ENCODE peak calls at places on chromosome 18, in six cellular contexts. N is heart right ventricle, I is endodermal cell, U is uterus, V is hepatocyte, G is sigmoid colon. E is an unnamed sample.

GRCh38 chr18:47260138-47260923 is 8.9 kb upstream of the SKOR2 start:
- DNase-seq in N (peak; percentile 33), I (peak; percentile 96), U (no peak), V (peak; percentile 81), G (no peak), E (peak; percentile 16)

GRCh38 chr18:27276886-27277285 is 91.8 kb upstream of the CHST9 start:
- DNase-seq in N (no peak), I (no peak), U (no peak), V (no peak), G (no peak), E (no peak)

GRCh38 chr18:4755848-4756247 is 300.7 kb upstream of the DLGAP1 start:
- DNase-seq in N (no peak), I (no peak), U (no peak), V (no peak), G (no peak), E (no peak)

GRCh38 chr18:79581406-79581805 is 98.2 kb upstream of the CTDP1 start:
- DNase-seq in N (no peak), I (peak; percentile 42), U (no peak), V (no peak), G (peak; percentile 28), E (no peak)

GRCh38 chr18:38909972-38910371 is 1344.4 kb upstream of the CELF4 start:
- DNase-seq in N (no peak), I (no peak), U (no peak), V (no peak), G (no peak), E (no peak)

GRCh38 chr18:63090334-63090733 is 229.2 kb downstream of the BCL2 start:
- DNase-seq in N (no peak), I (no peak), U (peak; percentile 82), V (peak; percentile 26), G (peak; percentile 88), E (no peak)

GRCh38 chr18:76314496-76314895 is 180.5 kb downstream of the ZNF516 start:
- DNase-seq in N (no peak), I (no peak), U (no peak), V (no peak), G (no peak), E (no peak)

GRCh38 chr18:10424576-10425314 is 29.7 kb upstream of the APCDD1 start:
- DNase-seq in N (peak; percentile 32), I (no peak), U (peak; percentile 60), V (no peak), G (no peak), E (no peak)

GRCh38 chr18:44309185-44309584 is 371.5 kb upstream of the SETBP1 start:
- DNase-seq in N (no peak), I (no peak), U (no peak), V (no peak), G (no peak), E (no peak)

GRCh38 chr18:57428221-57429150 is 6.7 kb upstream of the ONECUT2 start:
- DNase-seq in N (no peak), I (peak; percentile 77), U (no peak), V (no peak), G (no peak), E (no peak)

GRCh38 chr18:37483221-37483971 is 82.2 kb downstream of the CELF4 start:
- DNase-seq in N (peak; percentile 16), I (peak; percentile 82), U (no peak), V (peak; percentile 71), G (no peak), E (no peak)

GRCh38 chr18:63832470-63832869 is 55.0 kb upstream of the SERPINB2 start:
- DNase-seq in N (no peak), I (no peak), U (no peak), V (no peak), G (no peak), E (no peak)

GRCh38 chr18:54662986-54663385 is 71.9 kb downstream of the DYNAP start:
- DNase-seq in N (no peak), I (no peak), U (no peak), V (no peak), G (no peak), E (no peak)

GRCh38 chr18:58593930-58594329 is 35.0 kb downstream of the ALPK2 start:
- DNase-seq in N (peak; percentile 64), I (peak; percentile 5), U (no peak), V (no peak), G (no peak), E (no peak)

GRCh38 chr18:41126541-41127235 is 828.3 kb upstream of the PIK3C3 start:
- DNase-seq in N (no peak), I (no peak), U (no peak), V (no peak), G (no peak), E (no peak)

GRCh38 chr18:41131050-41131449 is 824.0 kb upstream of the PIK3C3 start:
- DNase-seq in N (no peak), I (no peak), U (no peak), V (no peak), G (no peak), E (no peak)

GRCh38 chr18:41134426-41134825 is 820.6 kb upstream of the PIK3C3 start:
- DNase-seq in N (no peak), I (no peak), U (no peak), V (no peak), G (no peak), E (no peak)

GRCh38 chr18:41128126-41128525 is 826.9 kb upstream of the PIK3C3 start:
- DNase-seq in N (no peak), I (no peak), U (no peak), V (no peak), G (no peak), E (no peak)

DNA sequence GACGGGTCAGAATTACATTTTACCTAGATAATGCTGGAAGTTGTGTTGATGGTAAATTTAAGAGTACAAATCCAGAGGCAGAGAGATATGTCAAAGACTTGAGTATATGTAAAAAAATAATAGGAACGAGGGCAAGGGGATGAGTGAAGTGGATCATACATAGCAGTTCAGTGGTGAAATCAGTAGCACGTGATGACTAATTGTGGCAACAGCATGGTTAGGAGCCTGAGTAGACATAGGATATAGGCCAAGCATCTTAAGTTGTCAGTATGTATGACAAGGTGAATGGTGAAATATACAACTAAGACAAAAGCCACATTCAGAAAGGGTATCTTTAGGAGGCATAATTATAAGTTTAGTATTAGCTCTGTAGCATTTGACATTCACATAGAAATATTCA is 826.5 kb upstream of the PIK3C3 start:
- DNase-seq in N (no peak), I (no peak), U (no peak), V (no peak), G (no peak), E (no peak)
- H3K27ac ChIP-seq in N (no peak overlapping the region), I (no peak overlapping the region), U (no peak overlapping the region), V (no peak overlapping the region), G (no peak overlapping the region), E (no peak overlapping the region)

GRCh38 chr18:13185675-13186198 is 32.8 kb upstream of the LDLRAD4 start:
- DNase-seq in N (peak; percentile 59), I (no peak), U (no peak), V (no peak), G (no peak), E (no peak)
- H3K27ac ChIP-seq in N (no peak overlapping the region), I (no peak overlapping the region), U (no peak overlapping the region), V (no peak overlapping the region), G (no peak overlapping the region), E (no peak overlapping the region)

GRCh38 chr18:25830787-25831186 is 259.6 kb downstream of the SS18 start:
- DNase-seq in N (peak; percentile 44), I (no peak), U (no peak), V (peak; percentile 40), G (no peak), E (no peak)

GRCh38 chr18:25827961-25828561 is 262.4 kb downstream of the SS18 start:
- DNase-seq in N (no peak), I (peak; percentile 57), U (no peak), V (no peak), G (no peak), E (no peak)

GRCh38 chr18:25825066-25825465 is 265.3 kb downstream of the SS18 start:
- DNase-seq in N (no peak), I (no peak), U (no peak), V (no peak), G (no peak), E (no peak)

GRCh38 chr18:25826377-25826776 is 264.0 kb downstream of the SS18 start:
- DNase-seq in N (no peak), I (no peak), U (no peak), V (no peak), G (no peak), E (no peak)

GRCh38 chr18:25826823-25827617 is 263.4 kb downstream of the SS18 start:
- DNase-seq in N (no peak), I (no peak), U (no peak), V (no peak), G (no peak), E (no peak)
- H3K27ac ChIP-seq in N (no peak overlapping the region), I (no peak overlapping the region), U (no peak overlapping the region), V (no peak overlapping the region), G (no peak overlapping the region), E (no peak overlapping the region)

DNA sequence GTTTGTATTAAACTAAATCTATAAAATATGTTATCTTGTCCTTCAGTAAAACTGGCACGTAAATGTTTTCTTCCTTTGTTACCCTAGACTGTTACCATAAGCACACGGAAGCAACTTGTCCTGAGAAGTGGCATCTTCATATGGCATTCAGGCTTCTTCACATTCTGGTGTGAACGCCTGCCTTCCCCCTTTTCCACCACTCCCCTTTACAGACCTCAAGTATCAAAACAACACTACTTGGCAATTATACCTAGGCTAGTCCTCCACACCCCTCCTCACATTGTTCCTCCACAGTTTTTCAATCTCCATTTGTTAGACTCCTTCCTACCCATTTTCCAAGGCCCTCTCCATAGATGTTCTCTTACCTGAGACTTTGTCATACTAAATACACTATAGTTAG is 2.9 kb downstream of the MEX3C start:
- DNase-seq in N (no peak), I (no peak), U (no peak), V (no peak), G (no peak), E (no peak)
- H3K27ac ChIP-seq in N (peak overlapping the region; percentile 94), I (no peak overlapping the region), U (peak overlapping the region; percentile 91), V (peak overlapping the region; percentile 96), G (peak overlapping the region; percentile 98), E (peak overlapping the region; percentile 94)

GRCh38 chr18:13232060-13232917 is 13.7 kb downstream of the LDLRAD4 start:
- DNase-seq in N (peak; percentile 68), I (no peak), U (no peak), V (no peak), G (peak; percentile 86), E (no peak)
- H3K27ac ChIP-seq in N (no peak overlapping the region), I (no peak overlapping the region), U (no peak overlapping the region), V (no peak overlapping the region), G (no peak overlapping the region), E (no peak overlapping the region)

DNA sequence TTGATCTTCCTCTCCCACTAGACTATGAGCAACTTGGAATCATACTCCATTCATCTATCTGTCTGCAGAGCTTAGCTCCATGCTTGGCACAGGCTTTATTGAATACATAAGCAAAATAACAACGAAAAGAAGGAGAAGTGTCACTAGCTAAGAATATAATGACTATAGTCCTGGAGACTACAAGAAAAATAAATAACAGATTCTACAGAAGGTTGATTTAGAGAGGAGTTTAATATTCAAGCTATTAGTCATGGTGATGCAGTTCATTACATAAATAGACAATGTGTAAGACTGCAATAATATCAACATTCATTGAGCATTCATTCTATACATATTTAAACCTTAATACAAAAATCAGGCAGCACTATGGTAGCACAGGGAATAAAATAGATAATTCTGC is 165.6 kb downstream of the RNF152 start:
- DNase-seq in N (no peak), I (no peak), U (no peak), V (no peak), G (no peak), E (no peak)
- H3K27ac ChIP-seq in N (no peak overlapping the region), I (no peak overlapping the region), U (no peak overlapping the region), V (no peak overlapping the region), G (no peak overlapping the region), E (no peak overlapping the region)